ENCODE peak calls at places on chromosomes 13 and 19, in four cellular contexts. E is GM23248, R is MM.1S, F is mammary epithelial cell. S is an unnamed sample.
A peak's percentile ranks its signal among the peaks of the same experiment; 100 is the strongest.

GRCh38 chr19:1450735-1451669 is 1.1 kb downstream of the APC2 start:
- DNase-seq in E (no peak), R (no peak), F (no peak), S (no peak)

GRCh38 chr13:41137951-41138350 is 5.3 kb upstream of the KBTBD6 start:
- DNase-seq in E (peak; percentile 64), R (no peak), F (peak; percentile 96), S (no peak)

GRCh38 chr13:80105350-80105749 is 235.6 kb downstream of the SPRY2 start:
- DNase-seq in E (no peak), R (no peak), F (no peak), S (no peak)

GRCh38 chr19:17078038-17078919 is 2.7 kb downstream of the MYO9B start:
- DNase-seq in E (peak; percentile 28), R (no peak), F (peak; percentile 13), S (peak; percentile 21)

GRCh38 chr19:15300533-15301194 is 31.7 kb downstream of the BRD4 start:
- DNase-seq in E (peak; percentile 93), R (no peak), F (no peak), S (peak; percentile 79)

GRCh38 chr13:105442941-105443340 is 1092.5 kb downstream of the EFNB2 start:
- DNase-seq in E (peak; percentile 40), R (no peak), F (peak; percentile 99), S (peak; percentile 40)

GRCh38 chr19:28829762-28830161 is 383.2 kb downstream of the UQCRFS1 start:
- DNase-seq in E (no peak), R (no peak), F (no peak), S (no peak)

GRCh38 chr13:102191951-102192461 is 209.8 kb downstream of the FGF14 start:
- DNase-seq in E (peak; percentile 55), R (no peak), F (peak; percentile 65), S (no peak)

GRCh38 chr13:67763984-67764383 is 533.8 kb upstream of the PCDH9 start:
- DNase-seq in E (no peak), R (no peak), F (no peak), S (no peak)

GRCh38 chr13:45416521-45417125 is 1.6 kb downstream of the SLC25A30 start:
- DNase-seq in E (no peak), R (no peak), F (no peak), S (no peak)

GRCh38 chr13:38866649-38867048 is 124.0 kb downstream of the STOML3 start:
- DNase-seq in E (no peak), R (no peak), F (peak; percentile 23), S (no peak)

GRCh38 chr13:81171065-81171647 is 830.2 kb upstream of the SPRY2 start:
- DNase-seq in E (peak; percentile 24), R (peak; percentile 26), F (peak; percentile 3), S (peak; percentile 40)

GRCh38 chr13:24709186-24709913 is 29.1 kb downstream of the ATP12A start:
- DNase-seq in E (no peak), R (peak; percentile 36), F (no peak), S (no peak)

GRCh38 chr13:44796597-44797517 is 192.4 kb downstream of the NUFIP1 start:
- DNase-seq in E (no peak), R (no peak), F (no peak), S (no peak)

GRCh38 chr13:110944121-110944967 is 29.5 kb upstream of the ANKRD10 start:
- DNase-seq in E (peak; percentile 76), R (peak; percentile 24), F (peak; percentile 64), S (peak; percentile 65)

GRCh38 chr13:109288151-109288709 is 498.2 kb downstream of the IRS2 start:
- DNase-seq in E (no peak), R (no peak), F (no peak), S (no peak)

GRCh38 chr13:60933638-60934037 is 482.0 kb downstream of the PCDH20 start:
- DNase-seq in E (no peak), R (no peak), F (no peak), S (no peak)

GRCh38 chr19:39647918-39648317 is 7.8 kb upstream of the LGALS16 start:
- DNase-seq in E (no peak), R (no peak), F (no peak), S (no peak)

GRCh38 chr13:91017031-91017668 is 330.3 kb upstream of the MIR17HG start:
- DNase-seq in E (peak; percentile 52), R (peak; percentile 44), F (peak; percentile 42), S (peak; percentile 73)

GRCh38 chr19:39093761-39094160 is 9.6 kb downstream of the ACP7 start:
- DNase-seq in E (peak; percentile 76), R (no peak), F (peak; percentile 56), S (no peak)

GRCh38 chr13:33275916-33276315 is 9.6 kb downstream of the STARD13 start:
- DNase-seq in E (peak; percentile 71), R (no peak), F (no peak), S (no peak)

GRCh38 chr13:32016631-32017030 is 14.9 kb upstream of the FRY start:
- DNase-seq in E (peak; percentile 58), R (no peak), F (no peak), S (no peak)

GRCh38 chr13:108961542-108962125 is 332.2 kb downstream of the MYO16 start:
- DNase-seq in E (peak; percentile 67), R (peak; percentile 78), F (peak; percentile 50), S (peak; percentile 69)

GRCh38 chr13:93226623-93227279 is at the start of gene GPC6:
- DNase-seq in E (peak; percentile 90), R (peak; percentile 47), F (peak; percentile 93), S (peak; percentile 96)

GRCh38 chr19:2540251-2540645 is 64.3 kb downstream of the GADD45B start:
- DNase-seq in E (no peak), R (no peak), F (no peak), S (no peak)

GRCh38 chr13:111906306-111906705 is 160.6 kb upstream of the SOX1 start:
- DNase-seq in E (no peak), R (no peak), F (no peak), S (no peak)

GRCh38 chr13:110125157-110125556 is 181.8 kb downstream of the COL4A1 start:
- DNase-seq in E (no peak), R (no peak), F (no peak), S (no peak)

DNA sequence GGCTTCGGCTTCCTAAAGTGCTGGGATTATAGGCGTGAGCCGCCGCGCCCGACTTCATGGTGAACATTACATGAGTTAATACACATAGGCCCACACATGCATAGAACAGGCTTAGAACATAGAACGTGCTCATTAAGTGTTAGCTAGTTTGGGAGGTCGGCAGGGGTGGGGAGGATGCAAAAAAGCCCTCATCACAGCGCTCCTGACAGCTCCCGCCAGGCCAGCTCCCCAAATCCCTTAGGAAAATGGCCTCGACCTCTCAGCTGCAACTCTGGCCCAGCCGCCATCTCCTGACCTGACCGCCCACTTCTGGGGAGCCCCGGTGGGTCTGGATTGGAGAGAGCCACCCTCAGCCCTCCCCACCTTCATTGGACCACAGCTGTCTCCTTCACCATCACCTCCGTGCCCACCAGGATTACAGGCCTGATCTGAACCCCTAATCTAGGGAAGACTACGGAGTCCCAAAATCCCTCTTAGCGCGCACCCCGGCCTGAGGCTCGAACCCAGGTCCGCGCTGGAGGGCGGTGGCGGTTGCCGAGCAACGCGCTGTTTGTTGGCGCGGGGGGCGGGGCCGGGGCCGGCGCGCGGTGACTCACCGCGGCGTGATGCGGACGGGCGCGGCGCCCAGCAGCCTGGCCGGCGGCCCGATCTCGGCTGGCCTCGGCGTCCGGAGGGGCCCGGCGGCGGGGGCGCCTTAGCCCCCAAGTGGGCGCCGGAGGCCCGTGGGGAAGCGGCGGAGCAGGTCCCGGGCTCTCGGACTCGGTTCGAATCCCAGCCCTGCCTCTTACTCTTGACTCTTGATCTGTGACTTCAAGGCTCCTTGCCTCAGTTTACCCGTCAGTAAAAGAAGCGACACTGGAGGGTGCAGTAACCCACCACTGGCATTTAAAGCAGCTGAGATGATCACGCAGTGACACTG is 26.7 kb upstream of the NANOS3 start:
- DNase-seq in E (peak; percentile 89), R (peak; percentile 27), F (peak; percentile 69), S (peak; percentile 88)
- H3K4me3 ChIP-seq in E (peak overlapping the region; percentile 63), R (no peak overlapping the region), F (peak overlapping the region; percentile 3), S (no peak overlapping the region)

GRCh38 chr13:49643003-49643651 is 14.8 kb downstream of the ARL11 start:
- DNase-seq in E (no peak), R (no peak), F (no peak), S (no peak)

GRCh38 chr13:49638416-49639072 is 10.2 kb downstream of the ARL11 start:
- DNase-seq in E (peak; percentile 46), R (no peak), F (peak; percentile 75), S (no peak)

GRCh38 chr13:49637989-49638388 is 9.7 kb downstream of the ARL11 start:
- DNase-seq in E (no peak), R (no peak), F (peak; percentile 56), S (no peak)

GRCh38 chr13:49645451-49645850 is 17.1 kb downstream of the ARL11 start:
- DNase-seq in E (no peak), R (no peak), F (no peak), S (no peak)

GRCh38 chr13:49641810-49642291 is 13.5 kb downstream of the ARL11 start:
- DNase-seq in E (peak; percentile 94), R (no peak), F (peak; percentile 91), S (peak; percentile 39)
- H3K4me3 ChIP-seq in E (no peak overlapping the region), R (no peak overlapping the region), F (no peak overlapping the region), S (no peak overlapping the region)

GRCh38 chr19:37306383-37306963 is 64.4 kb upstream of the ZNF527 start:
- DNase-seq in E (no peak), R (no peak), F (no peak), S (no peak)

GRCh38 chr19:37303591-37304171 is 67.2 kb upstream of the ZNF527 start:
- DNase-seq in E (no peak), R (no peak), F (no peak), S (peak; percentile 52)

GRCh38 chr19:37304884-37305255 is 66.0 kb upstream of the ZNF527 start:
- DNase-seq in E (no peak), R (no peak), F (no peak), S (no peak)

GRCh38 chr19:37309834-37310575 is 60.9 kb upstream of the ZNF527 start:
- DNase-seq in E (no peak), R (no peak), F (no peak), S (peak; percentile 45)

DNA sequence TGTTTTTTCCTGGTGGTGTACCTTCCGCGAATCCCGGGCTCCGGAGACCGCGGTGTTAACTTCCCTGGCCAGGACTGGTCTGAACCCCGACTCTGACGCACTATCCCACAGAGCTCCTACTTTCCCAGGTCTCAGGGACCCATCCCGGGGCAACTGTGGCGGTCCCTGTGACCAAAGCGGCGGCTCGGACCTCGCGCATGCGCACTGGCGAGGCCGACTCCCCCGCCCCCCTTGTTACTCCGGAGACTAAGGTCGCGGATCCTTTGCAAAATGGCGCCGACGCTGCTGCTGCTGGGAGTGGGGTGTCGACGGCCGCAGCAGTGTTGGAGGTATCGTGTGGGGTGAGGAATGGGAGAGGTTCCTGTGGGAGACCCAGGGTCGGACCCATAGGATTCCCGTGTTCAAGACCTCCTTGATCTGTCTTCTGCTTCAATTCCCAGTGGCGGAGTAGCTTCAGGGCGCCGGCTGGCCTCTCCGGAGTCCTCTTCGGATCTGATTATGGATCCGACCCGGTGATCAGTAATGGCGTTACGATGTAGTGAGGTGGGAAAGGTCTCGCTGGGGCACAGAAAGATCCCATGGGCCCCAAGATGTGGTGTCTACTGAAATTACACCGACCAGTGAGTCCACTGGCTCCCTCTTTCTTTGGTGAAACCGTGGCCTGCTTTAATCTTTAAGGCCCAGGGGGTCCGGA is 66.6 kb upstream of the ZNF527 start:
- DNase-seq in E (no peak), R (no peak), F (no peak), S (peak; percentile 78)
- H3K4me3 ChIP-seq in E (no peak overlapping the region), R (no peak overlapping the region), F (no peak overlapping the region), S (peak overlapping the region; percentile 58)

GRCh38 chr19:46015961-46016425 is 6.9 kb downstream of the PGLYRP1 start:
- DNase-seq in E (peak; percentile 30), R (peak; percentile 27), F (no peak), S (no peak)

GRCh38 chr19:46017095-46017429 is 5.8 kb downstream of the PGLYRP1 start:
- DNase-seq in E (no peak), R (no peak), F (no peak), S (no peak)

GRCh38 chr19:46016426-46017094 is 6.3 kb downstream of the PGLYRP1 start:
- DNase-seq in E (peak; percentile 91), R (peak; percentile 74), F (peak; percentile 76), S (peak; percentile 85)

GRCh38 chr19:46015080-46015960 is 7.5 kb downstream of the PGLYRP1 start:
- DNase-seq in E (peak; percentile 47), R (no peak), F (peak; percentile 58), S (peak; percentile 82)

GRCh38 chr19:46014534-46014933 is 8.3 kb downstream of the PGLYRP1 start:
- DNase-seq in E (no peak), R (no peak), F (no peak), S (no peak)
- H3K4me3 ChIP-seq in E (no peak overlapping the region), R (no peak overlapping the region), F (no peak overlapping the region), S (no peak overlapping the region)